ENCODE peak calls at places on chromosomes 6 and 20, in six cellular contexts. U is A549, K is HepG2, P is endothelial cell of umbilical vein, J is K562, W is GM12878. Y is an unnamed sample.

GRCh38 chr6:38077488-38078015 is 258.0 kb downstream of the ZFAND3 start:
- DNase-seq in U (no peak), K (no peak), P (no peak), J (no peak), W (no peak), Y (no peak)

GRCh38 chr20:23123886-23124285 is 37.8 kb upstream of the CD93 start:
- DNase-seq in U (no peak), K (no peak), P (no peak), J (no peak), W (no peak), Y (no peak)

GRCh38 chr6:35302604-35303218 is 5.1 kb downstream of the DEF6 start:
- DNase-seq in U (no peak), K (no peak), P (no peak), J (peak), W (peak), Y (peak)

GRCh38 chr20:5482791-5483190 is 166.0 kb upstream of the PROKR2 start:
- DNase-seq in U (no peak), K (no peak), P (no peak), J (no peak), W (no peak), Y (no peak)

GRCh38 chr6:73377225-73377624 is 7.5 kb upstream of the OOEP start:
- DNase-seq in U (no peak), K (no peak), P (no peak), J (no peak), W (no peak), Y (no peak)

GRCh38 chr6:97456070-97456469 is 173.1 kb upstream of the MMS22L start:
- DNase-seq in U (no peak), K (no peak), P (no peak), J (no peak), W (no peak), Y (no peak)

GRCh38 chr6:104953410-104953953 is 3.4 kb upstream of the LIN28B start:
- DNase-seq in U (no peak), K (no peak), P (no peak), J (peak), W (no peak), Y (peak)

GRCh38 chr6:27562027-27562410 is 89.1 kb upstream of the ZNF184 start:
- DNase-seq in U (no peak), K (no peak), P (no peak), J (no peak), W (no peak), Y (no peak)

GRCh38 chr6:34360556-34360955 is 31.9 kb downstream of the NUDT3 start:
- DNase-seq in U (no peak), K (no peak), P (no peak), J (no peak), W (no peak), Y (no peak)

GRCh38 chr6:9192405-9192909 is 757.1 kb upstream of the SLC35B3 start:
- DNase-seq in U (peak), K (no peak), P (no peak), J (no peak), W (no peak), Y (no peak)

GRCh38 chr6:122798099-122798641 is 9.1 kb downstream of the SMPDL3A start:
- DNase-seq in U (peak), K (peak), P (no peak), J (no peak), W (no peak), Y (no peak)

GRCh38 chr20:63553933-63554290 is at the start of gene FNDC11:
- DNase-seq in U (no peak), K (no peak), P (no peak), J (peak), W (no peak), Y (no peak)

GRCh38 chr6:38973178-38974057 is 75.2 kb upstream of the GLP1R start:
- DNase-seq in U (peak), K (peak), P (peak), J (peak), W (peak), Y (peak)

GRCh38 chr20:51216850-51217249 is 193.9 kb upstream of the KCNG1 start:
- DNase-seq in U (no peak), K (no peak), P (no peak), J (no peak), W (no peak), Y (peak)

GRCh38 chr20:48530957-48531356 is 296.8 kb downstream of the PREX1 start:
- DNase-seq in U (no peak), K (no peak), P (no peak), J (no peak), W (no peak), Y (no peak)

GRCh38 chr6:138382498-138383265 is 5.0 kb downstream of the SMIM28 start:
- DNase-seq in U (no peak), K (no peak), P (no peak), J (no peak), W (no peak), Y (no peak)

GRCh38 chr6:87918461-87918941 is 129.1 kb upstream of the SPACA1 start:
- DNase-seq in U (no peak), K (no peak), P (no peak), J (no peak), W (no peak), Y (no peak)

GRCh38 chr20:53660078-53660909 is 66.7 kb upstream of the ZNF217 start:
- DNase-seq in U (peak), K (no peak), P (peak), J (no peak), W (no peak), Y (no peak)

GRCh38 chr6:105596284-105596755 is 193.4 kb upstream of the PREP start:
- DNase-seq in U (peak), K (no peak), P (no peak), J (no peak), W (no peak), Y (no peak)

DNA sequence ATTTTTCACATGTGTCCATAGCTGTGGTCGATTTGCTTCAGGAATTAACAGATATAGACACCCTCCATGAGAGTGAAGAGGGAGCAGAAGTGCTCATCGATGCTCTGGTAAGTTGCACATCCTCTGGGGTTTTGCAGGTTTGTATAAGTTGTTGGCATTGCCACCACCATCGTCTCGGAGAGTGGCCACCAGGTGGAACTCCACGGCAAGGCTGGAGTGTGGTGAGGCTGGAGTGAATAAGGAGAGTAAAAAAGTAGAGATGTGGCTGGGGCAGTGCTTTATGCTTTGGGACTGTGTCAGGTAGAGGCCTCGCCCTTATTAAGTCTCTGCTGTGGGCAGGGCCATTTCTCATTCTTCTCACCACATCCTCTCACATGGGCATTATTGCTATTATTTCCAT is 63.7 kb downstream of the CTNNBL1 start:
- DNase-seq in U (no peak), K (no peak), P (no peak), J (no peak), W (no peak), Y (peak)
- TF ChIP-seq CTCF in U (no peak), K (peak), P (no peak), J (peak), W (no peak), Y (no peak)

GRCh38 chr6:99348220-99348822 is 1.2 kb downstream of the FAXC start:
- DNase-seq in U (no peak), K (no peak), P (no peak), J (no peak), W (no peak), Y (no peak)
- TF ChIP-seq MAX in U (no peak), K (no peak), P (no peak), J (no peak), W (no peak), Y (no peak)

GRCh38 chr6:147651249-147652063 is 143.0 kb downstream of the SAMD5 start:
- DNase-seq in U (no peak), K (no peak), P (peak), J (no peak), W (no peak), Y (peak)
- TF ChIP-seq MYC in U (no peak), K (no peak), P (no peak), J (no peak), W (no peak), Y (no peak)

DNA sequence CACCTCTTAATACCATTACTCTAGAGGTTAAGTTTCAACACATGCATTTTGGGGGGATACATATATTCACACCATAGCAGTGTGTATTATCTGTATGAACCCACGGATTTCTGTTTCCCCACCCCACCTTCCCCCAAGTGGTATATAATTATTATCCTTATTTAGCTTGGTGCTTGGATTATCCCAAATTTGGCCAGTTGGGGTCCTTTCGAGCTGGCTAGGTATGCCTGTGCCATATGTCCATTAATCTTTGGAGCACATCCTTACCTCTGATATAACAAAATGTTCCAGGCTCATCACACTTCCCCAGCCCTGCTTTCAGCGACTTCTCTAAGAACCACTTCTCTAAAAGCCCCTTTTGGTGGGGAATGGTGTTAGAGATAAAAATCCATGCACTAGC is 118.7 kb upstream of the MLIP start:
- DNase-seq in U (no peak), K (no peak), P (no peak), J (no peak), W (no peak), Y (no peak)
- TF ChIP-seq CTCF in U (no peak), K (no peak), P (no peak), J (no peak), W (no peak), Y (no peak)

GRCh38 chr20:34771680-34772081 is 53.8 kb downstream of the NCOA6 start:
- DNase-seq in U (no peak), K (no peak), P (no peak), J (no peak), W (no peak), Y (no peak)
- TF ChIP-seq MAX in U (no peak), K (no peak), P (no peak), J (no peak), W (no peak), Y (no peak)

DNA sequence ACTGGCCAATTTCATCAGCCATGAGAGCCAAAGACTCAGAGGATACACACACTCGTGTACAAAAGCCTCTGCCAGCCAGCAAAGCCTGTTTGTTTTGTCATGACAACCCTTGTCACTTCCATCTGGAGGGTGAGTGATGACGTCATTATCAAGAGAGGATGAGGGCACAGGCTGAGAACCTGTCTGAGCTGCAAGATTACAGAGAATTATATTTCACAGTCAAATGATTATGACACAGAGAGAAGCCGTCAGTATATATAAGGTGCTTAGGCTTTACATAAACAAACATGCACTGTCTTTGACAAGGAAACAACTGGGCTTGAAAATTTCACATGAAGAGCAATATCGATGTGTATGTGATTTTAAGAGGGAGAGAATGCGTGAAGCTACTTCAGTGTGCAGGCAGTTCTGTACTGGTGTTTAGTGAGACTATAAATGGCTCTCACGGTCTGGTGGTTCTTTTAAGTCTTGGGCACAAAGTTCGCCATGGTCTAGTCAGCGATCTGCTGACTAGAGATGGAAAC is 36.5 kb upstream of the BCLAF1 start:
- DNase-seq in U (no peak), K (peak), P (peak), J (no peak), W (no peak), Y (no peak)
- TF ChIP-seq MYC in U (no peak), K (no peak), P (no peak), J (no peak), W (no peak), Y (no peak)

Y was measured in NB4.